ENCODE peak calls at places on chromosomes 4 and X, in eight cellular contexts. F, J, D, B, X, S, P and U are unnamed samples.

GRCh38 chr4:176034498-176034897 is 31.1 kb upstream of the WDR17 start:
- DNase-seq in F (peak; percentile 60), J (peak; percentile 35), D (peak; percentile 6), B (no peak), X (no peak), S (no peak), P (peak; percentile 46), U (no peak)

GRCh38 chr4:20044502-20044911 is 207.2 kb upstream of the SLIT2 start:
- DNase-seq in F (no peak), J (peak; percentile 85), D (no peak), B (no peak), X (no peak), S (no peak), P (peak; percentile 84), U (no peak)

GRCh38 chr4:53899544-53900274 is 164.7 kb downstream of the CHIC2 start:
- DNase-seq in F (no peak), J (no peak), D (no peak), B (no peak), X (no peak), S (no peak), P (peak; percentile 46), U (no peak)

GRCh38 chrX:102934624-102935023 is 2.4 kb upstream of the RAB40AL start:
- DNase-seq in F (peak; percentile 13), J (peak; percentile 34), D (peak; percentile 19), B (peak; percentile 20), X (no peak), S (peak; percentile 7), P (peak; percentile 22), U (no peak)

GRCh38 chr4:10666616-10667015 is 18.0 kb downstream of the CLNK start:
- DNase-seq in F (no peak), J (no peak), D (no peak), B (no peak), X (no peak), S (no peak), P (no peak), U (no peak)

GRCh38 chr4:108068422-108068821 is 78.7 kb downstream of the HADH start:
- DNase-seq in F (no peak), J (no peak), D (no peak), B (no peak), X (no peak), S (no peak), P (peak; percentile 4), U (no peak)

GRCh38 chrX:124414281-124414680 is 67.9 kb downstream of the SH2D1A start:
- DNase-seq in F (no peak), J (no peak), D (no peak), B (no peak), X (no peak), S (no peak), P (no peak), U (no peak)

GRCh38 chr4:172393220-172393619 is 580.0 kb downstream of the GALNTL6 start:
- DNase-seq in F (no peak), J (no peak), D (no peak), B (no peak), X (no peak), S (no peak), P (no peak), U (no peak)

GRCh38 chr4:145815027-145815612 is 123.5 kb downstream of the ZNF827 start:
- DNase-seq in F (no peak), J (no peak), D (no peak), B (no peak), X (no peak), S (no peak), P (no peak), U (no peak)

GRCh38 chr4:180923476-180923875 is 1319.7 kb upstream of the TENM3 start:
- DNase-seq in F (no peak), J (peak; percentile 55), D (no peak), B (no peak), X (no peak), S (peak; percentile 57), P (peak; percentile 12), U (no peak)

GRCh38 chrX:140346711-140347110 is 158.2 kb downstream of the SOX3 start:
- DNase-seq in F (no peak), J (peak; percentile 69), D (no peak), B (no peak), X (no peak), S (peak; percentile 9), P (peak; percentile 5), U (no peak)